ENCODE peak calls at places on chromosomes 2 and 18, in nine cellular contexts. D is effector memory CD4-positive, alpha-beta T cell; P is spleen; A is H9; W is A673; Q is left ventricle myocardium inferior; H is tibial artery; F is transverse colon; N is right lobe of liver. T is an unnamed sample. For H3K4me1, the result is how much of the 10 kb centered on the place peaks cover.

GRCh38 chr18:22223961-22224322 is 54.6 kb downstream of the GATA6 start:
- DNase-seq in F (no peak), A (no peak), N (no peak), H (no peak), W (no peak), P (no peak), D (no peak), Q (no peak), T (no peak)

GRCh38 chr2:44533508-44533907 is 171.8 kb downstream of the CAMKMT start:
- DNase-seq in F (no peak), A (no peak), Q (no peak), H (no peak), P (no peak), N (no peak), W (no peak), D (no peak), T (no peak)

GRCh38 chr2:62423235-62423634 is 82.8 kb downstream of the TMEM17 start:
- DNase-seq in W (no peak), Q (no peak), H (no peak), A (peak), P (no peak), N (no peak), D (no peak), F (no peak), T (peak)

GRCh38 chr2:127607399-127607908 is 38.5 kb upstream of the GPR17 start:
- DNase-seq in P (peak), Q (no peak), N (no peak), D (no peak), H (no peak), F (no peak), W (no peak), A (peak), T (no peak)

GRCh38 chr18:3721771-3722661 is 272.0 kb downstream of the TGIF1 start:
- DNase-seq in W (peak), P (no peak), A (no peak), H (no peak), N (no peak), Q (no peak), F (no peak), D (no peak), T (no peak)

GRCh38 chr2:8602809-8603208 is 79.0 kb upstream of the ID2 start:
- DNase-seq in F (no peak), D (no peak), W (no peak), N (no peak), P (no peak), A (no peak), Q (no peak), H (no peak), T (no peak)

GRCh38 chr2:42044939-42045338 is 2.9 kb upstream of the PKDCC start:
- DNase-seq in N (no peak), P (no peak), F (no peak), A (no peak), Q (no peak), D (no peak), W (no peak), H (no peak), T (no peak)

GRCh38 chr2:239951825-239952224 is 73.3 kb downstream of the NDUFA10 start:
- DNase-seq in P (peak), Q (peak), H (peak), A (no peak), W (no peak), F (no peak), N (no peak), D (no peak), T (no peak)

GRCh38 chr2:201266629-201267028 is 6.3 kb downstream of the CASP8 start:
- DNase-seq in D (no peak), N (no peak), W (no peak), Q (no peak), F (no peak), P (no peak), H (no peak), A (no peak), T (no peak)

GRCh38 chr18:2909431-2910140 is 62.8 kb downstream of the EMILIN2 start:
- DNase-seq in P (no peak), H (no peak), Q (no peak), A (no peak), D (no peak), N (no peak), W (no peak), F (no peak), T (peak)

GRCh38 chr2:237475704-237476107 is 11.3 kb upstream of the MLPH start:
- DNase-seq in N (no peak), H (no peak), P (no peak), W (no peak), D (no peak), A (no peak), F (no peak), Q (no peak), T (no peak)

GRCh38 chr2:54672587-54673456 is 50.6 kb upstream of the EML6 start:
- DNase-seq in D (no peak), A (no peak), Q (no peak), H (no peak), N (no peak), F (peak), P (no peak), W (no peak), T (no peak)
- H3K4me1 ChIP-seq in D (under half), A (under half), Q (half or more), H (under half), N (under half), F (under half), P (under half), W (under half), T (under half)

DNA sequence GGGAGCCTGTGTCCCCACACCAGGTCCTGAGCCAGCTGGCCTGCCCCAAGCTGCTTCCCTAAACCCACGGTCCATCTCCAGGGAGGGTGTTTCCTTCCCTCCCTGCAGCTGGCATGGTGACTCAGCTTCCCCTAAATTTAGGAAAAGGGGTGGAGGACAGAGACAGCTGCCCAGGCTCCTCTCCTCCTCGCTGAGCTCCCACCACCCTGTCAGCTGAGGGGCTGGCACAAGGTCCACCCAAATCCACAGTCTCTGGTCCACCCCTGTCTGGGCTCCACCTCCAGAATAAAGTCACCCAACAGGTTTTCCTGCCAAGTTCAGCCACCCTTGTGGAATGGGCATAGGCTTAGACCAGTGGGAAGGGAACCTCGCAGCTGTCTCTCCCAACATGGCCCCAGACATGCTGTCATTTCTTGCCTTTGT is 156.5 kb downstream of the TNS1 start:
- DNase-seq in A (no peak), N (no peak), P (no peak), F (no peak), H (peak), D (no peak), W (no peak), Q (peak), T (no peak)
- H3K4me1 ChIP-seq in A (under half), N (under half), P (under half), F (under half), H (under half), D (under half), W (under half), Q (half or more), T (half or more)

GRCh38 chr18:62881509-62882016 is 166.2 kb downstream of the PHLPP1 start:
- DNase-seq in P (no peak), A (no peak), W (peak), D (no peak), F (no peak), Q (no peak), H (peak), N (no peak), T (peak)

GRCh38 chr18:62880034-62880433 is 164.7 kb downstream of the PHLPP1 start:
- DNase-seq in P (no peak), W (no peak), A (no peak), F (no peak), N (no peak), D (no peak), H (no peak), Q (no peak), T (no peak)

GRCh38 chr18:62878305-62878704 is 163.0 kb downstream of the PHLPP1 start:
- DNase-seq in F (no peak), A (no peak), Q (no peak), N (no peak), D (no peak), H (no peak), P (no peak), W (peak), T (no peak)

GRCh38 chr18:62877448-62878221 is 162.3 kb downstream of the PHLPP1 start:
- DNase-seq in H (no peak), D (no peak), W (peak), Q (no peak), F (no peak), A (peak), N (no peak), P (no peak), T (no peak)

GRCh38 chr18:62880673-62881364 is 165.5 kb downstream of the PHLPP1 start:
- DNase-seq in W (no peak), H (no peak), N (no peak), Q (no peak), P (no peak), F (no peak), D (no peak), A (no peak), T (no peak)
- H3K4me1 ChIP-seq in W (under half), H (under half), N (under half), Q (half or more), P (under half), F (under half), D (under half), A (under half), T (under half)

GRCh38 chr18:8610442-8610801 is 1.2 kb downstream of the RAB12 start:
- DNase-seq in H (no peak), A (no peak), F (peak), P (no peak), Q (no peak), D (no peak), N (peak), W (no peak), T (no peak)
- H3K4me1 ChIP-seq in H (under half), A (under half), F (under half), P (under half), Q (half or more), D (under half), N (under half), W (under half), T (under half)

GRCh38 chr2:235555356-235555755 is 61.5 kb downstream of the AGAP1 start:
- DNase-seq in N (no peak), D (no peak), F (no peak), W (no peak), A (no peak), Q (no peak), P (no peak), H (peak), T (no peak)

GRCh38 chr2:235556901-235557300 is 63.1 kb downstream of the AGAP1 start:
- DNase-seq in A (no peak), P (no peak), W (no peak), H (no peak), F (no peak), D (no peak), N (no peak), Q (no peak), T (no peak)

GRCh38 chr2:235560345-235560744 is 66.5 kb downstream of the AGAP1 start:
- DNase-seq in W (no peak), F (no peak), N (no peak), A (no peak), D (no peak), H (no peak), P (peak), Q (no peak), T (no peak)

GRCh38 chr2:235556086-235556485 is 62.2 kb downstream of the AGAP1 start:
- DNase-seq in H (no peak), D (no peak), P (no peak), A (no peak), F (no peak), Q (no peak), N (no peak), W (no peak), T (no peak)

GRCh38 chr2:235557903-235558302 is 64.1 kb downstream of the AGAP1 start:
- DNase-seq in A (no peak), N (no peak), H (no peak), Q (no peak), W (no peak), D (no peak), P (no peak), F (no peak), T (no peak)
- H3K4me1 ChIP-seq in A (under half), N (under half), H (under half), Q (under half), W (under half), D (under half), P (under half), F (under half), T (under half)

GRCh38 chr2:227509086-227509485 is 37.1 kb downstream of the AGFG1 start:
- DNase-seq in D (no peak), N (no peak), A (no peak), Q (no peak), W (no peak), F (no peak), P (no peak), H (no peak), T (no peak)
- H3K4me1 ChIP-seq in D (under half), N (under half), A (under half), Q (half or more), W (under half), F (half or more), P (under half), H (under half), T (under half)

GRCh38 chr2:36376992-36377738 is 21.6 kb downstream of the CRIM1 start:
- DNase-seq in F (peak), N (no peak), D (no peak), Q (no peak), W (no peak), H (no peak), A (no peak), P (no peak), T (no peak)
- H3K4me1 ChIP-seq in F (half or more), N (under half), D (under half), Q (half or more), W (half or more), H (under half), A (under half), P (under half), T (under half)

DNA sequence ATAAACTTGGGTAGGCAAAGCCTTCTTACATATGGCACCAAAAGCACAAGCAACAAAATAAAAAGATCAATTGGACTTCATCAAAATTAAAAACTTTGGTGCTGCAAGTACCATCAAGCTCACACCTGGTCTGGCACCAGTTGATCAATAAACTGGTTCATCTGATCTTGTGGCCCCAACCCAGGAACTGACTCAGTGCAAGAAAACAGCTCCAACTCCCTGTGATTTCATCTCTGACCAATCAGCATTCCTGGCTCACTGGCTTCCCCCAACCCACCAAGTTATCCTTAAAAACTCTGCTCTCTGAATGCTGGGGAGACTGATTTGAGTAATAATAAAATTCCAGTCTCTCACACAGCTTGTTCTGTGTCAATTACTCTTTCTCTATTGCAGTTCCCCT is 8.4 kb downstream of the EPG5 start:
- DNase-seq in A (no peak), D (no peak), W (no peak), H (no peak), N (no peak), F (no peak), Q (no peak), P (no peak), T (no peak)
- H3K4me1 ChIP-seq in A (under half), D (under half), W (under half), H (under half), N (under half), F (under half), Q (under half), P (under half), T (under half)

GRCh38 chr2:134119672-134120159 is 134.2 kb upstream of the MGAT5 start:
- DNase-seq in Q (peak), D (peak), H (peak), A (peak), P (peak), W (peak), F (peak), N (peak), T (peak)
- H3K4me1 ChIP-seq in Q (half or more), D (under half), H (under half), A (under half), P (under half), W (under half), F (under half), N (under half), T (under half)

GRCh38 chr2:10039658-10040410 is 3.5 kb upstream of the KLF11 start:
- DNase-seq in N (peak), W (no peak), Q (no peak), P (no peak), A (no peak), D (no peak), H (no peak), F (peak), T (no peak)
- H3K4me1 ChIP-seq in N (half or more), W (under half), Q (half or more), P (half or more), A (under half), D (under half), H (under half), F (half or more), T (under half)

T was measured in right atrium auricular region.